ENCODE peak calls at places on chromosome 22, in ten cellular contexts. O is NB4, I is mucosa of descending colon, X is brain microvascular endothelial cell, Z is heart right ventricle, B is astrocyte of the cerebellum, D is transverse colon, H is mammary epithelial cell, J is coronary artery, P is right lobe of liver. N is an unnamed sample.

GRCh38 chr22:38871360-38872171 is 450 bp downstream of the CBX6 start:
- DNase-seq in O (peak; percentile 41), I (peak; percentile 53), X (no peak), Z (no peak), B (no peak), D (no peak), H (peak; percentile 25), J (peak; percentile 75), P (no peak), N (no peak)

GRCh38 chr22:29096736-29097669 is 24.2 kb downstream of the KREMEN1 start:
- DNase-seq in O (no peak), I (no peak), X (no peak), Z (no peak), B (no peak), D (no peak), H (no peak), J (no peak), P (no peak), N (no peak)

GRCh38 chr22:25666308-25666707 is 75.7 kb upstream of the MYO18B start:
- DNase-seq in O (peak; percentile 36), I (peak; percentile 71), X (no peak), Z (peak; percentile 52), B (no peak), D (peak; percentile 41), H (no peak), J (peak; percentile 76), P (peak; percentile 58), N (no peak)

GRCh38 chr22:42714768-42715430 is 5.8 kb downstream of the A4GALT start:
- DNase-seq in O (no peak), I (no peak), X (peak; percentile 42), Z (no peak), B (no peak), D (no peak), H (no peak), J (no peak), P (no peak), N (no peak)

GRCh38 chr22:43110444-43110926 is at the start of gene BIK:
- DNase-seq in O (peak; percentile 81), I (peak; percentile 80), X (no peak), Z (peak; percentile 38), B (no peak), D (peak; percentile 75), H (peak; percentile 37), J (no peak), P (peak; percentile 61), N (no peak)

GRCh38 chr22:42673898-42674390 is 24.8 kb upstream of the CYB5R3 start:
- DNase-seq in O (no peak), I (no peak), X (no peak), Z (no peak), B (no peak), D (no peak), H (peak; percentile 51), J (no peak), P (no peak), N (no peak)

GRCh38 chr22:31969789-31970489 is 25.6 kb downstream of the YWHAH start:
- DNase-seq in O (peak; percentile 66), I (peak; percentile 83), X (peak; percentile 49), Z (peak; percentile 25), B (peak; percentile 44), D (peak; percentile 80), H (peak; percentile 82), J (no peak), P (peak; percentile 76), N (no peak)

GRCh38 chr22:47119181-47119580 is 356.7 kb downstream of the TBC1D22A start:
- DNase-seq in O (no peak), I (no peak), X (no peak), Z (no peak), B (no peak), D (no peak), H (no peak), J (no peak), P (no peak), N (no peak)

GRCh38 chr22:45082795-45083194 is 73.0 kb upstream of the PHF21B start:
- DNase-seq in O (peak; percentile 32), I (no peak), X (no peak), Z (no peak), B (no peak), D (no peak), H (no peak), J (no peak), P (no peak), N (no peak)

GRCh38 chr22:38513063-38513462 is 7.0 kb upstream of the DDX17 start:
- DNase-seq in O (peak; percentile 30), I (no peak), X (no peak), Z (no peak), B (no peak), D (peak; percentile 28), H (no peak), J (no peak), P (no peak), N (no peak)

GRCh38 chr22:27768027-27768640 is 33.4 kb downstream of the MN1 start:
- DNase-seq in O (no peak), I (no peak), X (no peak), Z (no peak), B (no peak), D (no peak), H (no peak), J (no peak), P (no peak), N (no peak)
- H3K4me3 ChIP-seq in O (no peak overlapping the region), I (no peak overlapping the region), X (no peak overlapping the region), Z (no peak overlapping the region), B (no peak overlapping the region), D (no peak overlapping the region), H (no peak overlapping the region), J (no peak overlapping the region), P (no peak overlapping the region), N (no peak overlapping the region)

DNA sequence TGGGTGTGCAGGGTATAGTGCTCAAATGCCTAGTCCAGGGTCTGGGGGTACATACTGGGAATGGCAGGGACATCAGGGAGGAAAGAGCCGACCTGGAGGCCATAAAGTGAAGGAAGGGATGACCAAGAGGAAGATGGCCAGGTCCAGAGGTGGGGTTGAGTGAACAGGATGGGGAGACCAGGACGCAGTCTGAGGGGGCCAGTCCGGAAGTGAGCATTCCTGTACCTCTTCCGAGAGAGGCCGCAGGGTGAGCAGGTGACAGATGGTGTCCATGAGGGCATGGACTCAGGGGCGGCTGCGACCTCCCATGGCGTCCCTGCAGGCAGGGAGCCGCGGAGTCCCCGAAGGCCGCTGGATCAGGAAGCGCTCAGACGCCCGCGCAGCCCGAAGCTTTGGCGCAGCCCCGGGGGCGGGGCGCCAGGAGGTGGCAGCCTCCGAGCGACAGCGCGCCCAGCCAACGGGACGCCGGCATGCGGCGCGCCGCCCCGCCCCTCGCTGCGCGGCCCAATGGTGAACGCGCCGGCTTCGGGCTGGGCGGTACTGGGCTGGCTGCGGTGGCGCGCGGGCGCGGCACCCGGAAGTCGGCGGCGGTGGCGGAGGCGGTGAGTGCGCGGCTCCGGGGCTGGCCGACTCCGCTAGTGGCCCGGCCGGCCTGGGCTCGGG is at the start of gene TANGO2:
- DNase-seq in O (peak; percentile 92), I (peak; percentile 94), X (peak; percentile 81), Z (peak; percentile 95), B (peak; percentile 56), D (peak; percentile 95), H (peak; percentile 89), J (peak; percentile 91), P (peak; percentile 94), N (peak; percentile 32)
- TF ChIP-seq CTCF in O (no peak), I (no peak), X (no peak), Z (no peak), B (no peak), D (no peak), H (no peak), J (no peak), P (no peak), N (no peak)

GRCh38 chr22:41654322-41654721 is 33.2 kb downstream of the XRCC6 start:
- DNase-seq in O (no peak), I (no peak), X (no peak), Z (no peak), B (no peak), D (no peak), H (no peak), J (no peak), P (peak; percentile 31), N (no peak)
- H3K4me3 ChIP-seq in O (no peak overlapping the region), I (no peak overlapping the region), X (no peak overlapping the region), Z (no peak overlapping the region), B (no peak overlapping the region), D (no peak overlapping the region), H (no peak overlapping the region), J (no peak overlapping the region), P (no peak overlapping the region), N (no peak overlapping the region)

GRCh38 chr22:37032134-37032534 is 12.6 kb downstream of the MPST start:
- DNase-seq in O (no peak), I (no peak), X (no peak), Z (no peak), B (no peak), D (no peak), H (no peak), J (no peak), P (no peak), N (no peak)

GRCh38 chr22:37032535-37033460 is 13.3 kb downstream of the MPST start:
- DNase-seq in O (peak; percentile 87), I (peak; percentile 90), X (no peak), Z (no peak), B (no peak), D (peak; percentile 87), H (peak; percentile 86), J (peak; percentile 70), P (peak; percentile 93), N (no peak)

GRCh38 chr22:37036655-37037377 is 14.7 kb upstream of the KCTD17 start:
- DNase-seq in O (no peak), I (no peak), X (no peak), Z (no peak), B (no peak), D (no peak), H (no peak), J (no peak), P (no peak), N (no peak)

GRCh38 chr22:37033605-37034430 is 14.3 kb downstream of the MPST start:
- DNase-seq in O (no peak), I (peak; percentile 61), X (no peak), Z (no peak), B (no peak), D (peak; percentile 31), H (no peak), J (no peak), P (peak; percentile 88), N (no peak)

GRCh38 chr22:37037669-37038068 is 13.9 kb upstream of the KCTD17 start:
- DNase-seq in O (no peak), I (no peak), X (no peak), Z (no peak), B (no peak), D (no peak), H (no peak), J (no peak), P (no peak), N (no peak)
- TF ChIP-seq CTCF in O (no peak), I (no peak), X (no peak), Z (no peak), B (no peak), D (no peak), H (no peak), J (no peak), P (no peak), N (no peak)

DNA sequence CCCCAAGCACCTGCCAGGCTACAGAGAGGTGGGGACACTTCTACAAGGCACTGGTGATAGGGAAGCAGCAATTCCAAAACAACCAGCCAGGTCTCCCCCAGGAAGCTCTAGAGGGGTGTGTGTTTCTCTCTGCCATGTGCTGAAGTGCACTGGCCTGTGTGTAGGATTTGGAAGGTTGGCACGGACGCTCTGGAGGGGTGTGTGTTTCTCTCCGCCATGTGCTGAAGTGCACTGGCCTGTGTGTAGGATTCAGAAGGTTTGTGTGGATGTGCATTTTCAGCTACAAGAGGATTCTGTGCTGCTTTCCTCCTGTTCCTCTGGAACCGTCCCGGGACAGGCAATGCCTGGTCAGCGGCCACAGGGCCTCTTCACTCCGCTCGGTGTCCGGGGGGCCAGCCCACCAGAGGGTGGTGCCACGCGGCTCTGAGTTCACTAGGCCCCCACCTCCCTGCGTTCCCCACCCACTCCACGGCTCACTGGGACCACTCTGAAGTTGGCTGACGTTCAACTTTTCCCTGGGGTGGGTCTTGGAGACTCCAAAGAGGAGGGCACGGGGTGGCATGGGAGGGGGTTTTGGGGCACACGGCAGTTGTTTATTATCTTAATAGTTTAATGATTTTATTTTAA is 552.8 kb downstream of the BRD1 start:
- DNase-seq in O (no peak), I (no peak), X (no peak), Z (no peak), B (no peak), D (no peak), H (no peak), J (no peak), P (no peak), N (no peak)
- H3K4me3 ChIP-seq in O (no peak overlapping the region), I (no peak overlapping the region), X (no peak overlapping the region), Z (no peak overlapping the region), B (no peak overlapping the region), D (no peak overlapping the region), H (no peak overlapping the region), J (no peak overlapping the region), P (no peak overlapping the region), N (no peak overlapping the region)